ENCODE peak calls at places on chromosomes 16 and 17, in five cellular contexts. W is stimulated activated naive CD4-positive, alpha-beta T cell; F is midbrain; V is Daoy; A is neural progenitor cell. L is an unnamed sample.

GRCh38 chr17:82113422-82113821 is 15.4 kb upstream of the FASN start:
- DNase-seq in A (no peak), V (no peak), W (no peak), F (no peak), L (no peak)

GRCh38 chr17:42843358-42843934 is 934 bp upstream of the AOC2 start:
- DNase-seq in W (peak; percentile 8), A (peak; percentile 72), F (peak; percentile 58), V (peak; percentile 44), L (peak; percentile 38)

GRCh38 chr16:15899538-15900100 is 11.2 kb upstream of the CEP20 start:
- DNase-seq in V (peak; percentile 94), F (no peak), A (no peak), W (no peak), L (no peak)

GRCh38 chr16:13992322-13992721 is 72.4 kb downstream of the ERCC4 start:
- DNase-seq in W (no peak), A (no peak), F (no peak), V (no peak), L (no peak)

GRCh38 chr17:50051082-50051576 is 4.8 kb upstream of the ITGA3 start:
- DNase-seq in V (peak; percentile 97), W (no peak), F (no peak), A (no peak), L (no peak)

GRCh38 chr17:34291721-34292348 is 6.3 kb downstream of the CCL11 start:
- DNase-seq in W (no peak), A (no peak), F (no peak), V (peak; percentile 64), L (no peak)

GRCh38 chr16:67773569-67774456 is 32.5 kb downstream of the RANBP10 start:
- DNase-seq in W (no peak), A (no peak), V (no peak), F (no peak), L (no peak)

GRCh38 chr16:87295259-87295658 is 21.9 kb downstream of the C16orf95 start:
- DNase-seq in F (no peak), A (peak; percentile 27), V (peak; percentile 23), W (no peak), L (no peak)

GRCh38 chr16:64297863-64298579 is 823.8 kb downstream of the CDH11 start:
- DNase-seq in W (no peak), V (no peak), F (no peak), A (no peak), L (no peak)

GRCh38 chr16:3157229-3158013 is 22.6 kb downstream of the ZNF213 start:
- DNase-seq in W (no peak), A (peak; percentile 78), F (no peak), V (peak; percentile 94), L (peak; percentile 41)

GRCh38 chr17:5179003-5179402 is 12.7 kb downstream of the ZNF594 start:
- DNase-seq in A (no peak), W (no peak), V (no peak), F (no peak), L (no peak)

L was measured in putamen.